ENCODE peak calls at places on chromosomes 4 and X, in ten cellular contexts. O is stimulated activated CD4-positive, alpha-beta T cell treated with anti-CD3 and anti-CD28 coated beads, Interleukin-2, amount 100 ng/mL, for 48 hours; U is GM23338; W is RWPE1; G is effector CD8-positive, alpha-beta T cell; V is NAMALWA; Z is hippocampal formation; M is T-helper 9 cell; K is Kasumi-1; I is lung. N is an unnamed sample.

GRCh38 chr4:161555689-161556660 is 607.8 kb downstream of the FSTL5 start:
- DNase-seq in G (no peak), W (peak), O (no peak), U (no peak), V (no peak), K (no peak), I (no peak), M (no peak), Z (no peak), N (no peak)

GRCh38 chrX:119303137-119303536 is 67.1 kb downstream of the PGRMC1 start:
- DNase-seq in W (no peak), O (no peak), V (no peak), M (no peak), U (no peak), I (no peak), K (no peak), G (no peak), Z (no peak), N (no peak)

GRCh38 chr4:11720292-11720691 is 291.6 kb upstream of the HS3ST1 start:
- DNase-seq in O (no peak), W (peak), K (peak), G (no peak), V (peak), U (peak), M (no peak), I (no peak), Z (no peak), N (peak)

GRCh38 chr4:186722856-186723206 is 825 bp downstream of the FAT1 start:
- DNase-seq in W (no peak), I (no peak), V (no peak), U (no peak), K (no peak), G (no peak), M (no peak), O (no peak), Z (no peak), N (no peak)

GRCh38 chr4:189001283-189001970 is 862.2 kb downstream of the TRIML1 start:
- DNase-seq in U (no peak), G (no peak), O (no peak), M (no peak), K (no peak), W (no peak), I (no peak), V (peak), Z (no peak), N (no peak)

GRCh38 chr4:186472948-186473347 is 82.4 kb downstream of the MTNR1A start:
- DNase-seq in O (no peak), M (no peak), K (peak), V (peak), G (no peak), Z (no peak), U (peak), I (no peak), W (peak), N (no peak)

GRCh38 chr4:125735107-125735506 is 420.4 kb downstream of the FAT4 start:
- DNase-seq in M (no peak), Z (no peak), U (peak), O (no peak), V (no peak), I (peak), W (peak), G (no peak), K (no peak), N (no peak)

GRCh38 chr4:55386073-55386472 is 9.7 kb upstream of the TMEM165 start:
- DNase-seq in Z (no peak), W (peak), I (no peak), O (no peak), G (no peak), U (peak), K (peak), M (no peak), V (peak), N (no peak)

GRCh38 chr4:1577818-1578217 is 106.3 kb downstream of the FAM53A start:
- DNase-seq in O (no peak), G (no peak), K (no peak), U (no peak), Z (no peak), W (no peak), I (no peak), M (no peak), V (no peak), N (no peak)

GRCh38 chr4:1297456-1298325 is 8.0 kb downstream of the MAEA start:
- DNase-seq in K (no peak), I (no peak), G (no peak), V (no peak), U (peak), Z (no peak), M (no peak), W (no peak), O (no peak), N (no peak)

GRCh38 chr4:85391011-85391410 is 83.9 kb upstream of the ARHGAP24 start:
- DNase-seq in I (no peak), O (no peak), M (no peak), G (no peak), U (no peak), W (no peak), Z (no peak), K (no peak), V (no peak), N (no peak)

GRCh38 chr4:36094995-36095394 is 149.3 kb downstream of the ARAP2 start:
- DNase-seq in W (no peak), U (no peak), I (no peak), G (no peak), M (no peak), K (no peak), O (no peak), V (no peak), Z (no peak), N (no peak)

GRCh38 chrX:41921492-41922124 is 1.7 kb downstream of the CASK start:
- DNase-seq in V (peak), Z (no peak), K (no peak), O (no peak), W (peak), I (no peak), M (no peak), G (no peak), U (no peak), N (no peak)

GRCh38 chr4:174437756-174438155 is 84.5 kb downstream of the HPGD start:
- DNase-seq in G (no peak), U (no peak), W (no peak), K (peak), O (no peak), Z (no peak), M (no peak), I (no peak), V (no peak), N (no peak)

GRCh38 chr4:92163348-92163747 is 140.4 kb upstream of the GRID2 start:
- DNase-seq in K (peak), G (no peak), V (peak), O (no peak), Z (no peak), M (no peak), I (no peak), W (no peak), U (peak), N (peak)

GRCh38 chr4:179437962-179438361 is 1995.7 kb upstream of the AGA start:
- DNase-seq in M (no peak), I (no peak), G (no peak), O (no peak), W (no peak), K (no peak), Z (no peak), U (no peak), V (no peak), N (no peak)

GRCh38 chrX:44239036-44239435 is 104.4 kb downstream of the EFHC2 start:
- DNase-seq in K (no peak), G (no peak), W (no peak), I (no peak), M (no peak), O (no peak), V (no peak), Z (no peak), U (no peak), N (no peak)

GRCh38 chrX:136608295-136608933 is 39.5 kb upstream of the CD40LG start:
- DNase-seq in W (no peak), G (peak), V (peak), I (no peak), U (peak), K (peak), O (no peak), Z (no peak), M (peak), N (peak)

GRCh38 chrX:68829594-68830485 is 1.0 kb downstream of the EFNB1 start:
- DNase-seq in O (no peak), M (no peak), I (peak), V (no peak), K (no peak), Z (no peak), G (no peak), U (peak), W (no peak), N (no peak)

GRCh38 chr4:8285143-8285975 is 15.8 kb downstream of the HTRA3 start:
- DNase-seq in M (no peak), V (peak), Z (no peak), I (no peak), K (no peak), W (no peak), U (no peak), O (no peak), G (no peak), N (no peak)

GRCh38 chr4:141074098-141074878 is 59.0 kb downstream of the RNF150 start:
- DNase-seq in O (no peak), Z (no peak), G (no peak), V (no peak), U (no peak), W (no peak), M (no peak), I (no peak), K (no peak), N (no peak)

GRCh38 chrX:107562482-107562881 is 65.8 kb upstream of the PRPS1 start:
- DNase-seq in M (no peak), W (peak), V (no peak), G (no peak), K (no peak), Z (no peak), O (no peak), I (no peak), U (no peak), N (no peak)

GRCh38 chr4:42806436-42806835 is 86.1 kb upstream of the GRXCR1 start:
- DNase-seq in V (no peak), G (no peak), Z (no peak), I (no peak), U (no peak), W (no peak), K (no peak), O (no peak), M (no peak), N (no peak)

GRCh38 chr4:94528792-94529451 is 77.2 kb downstream of the PDLIM5 start:
- DNase-seq in I (no peak), V (no peak), U (no peak), W (no peak), O (no peak), G (no peak), Z (no peak), M (no peak), K (no peak), N (no peak)

GRCh38 chrX:115324194-115324593 is 34.7 kb downstream of the LUZP4 start:
- DNase-seq in K (no peak), V (no peak), W (no peak), M (no peak), Z (no peak), G (no peak), O (no peak), I (no peak), U (no peak), N (no peak)

GRCh38 chrX:18617351-18617750 is 54.6 kb downstream of the RS1 start:
- DNase-seq in G (no peak), V (no peak), O (no peak), M (no peak), K (no peak), I (no peak), Z (no peak), U (no peak), W (peak), N (no peak)

N was measured in iPS DF 6.9.